ENCODE peak calls at places on chromosome 1, in ten cellular contexts. One of them, this sample, is unnamed.

GRCh38 chr1:60265560-60266535 is 192.3 kb upstream of the C1orf87 start:
- DNase-seq in NCI-H774: no peak
- DNase-seq in germinal center: no peak
- DNase-seq in NCI-H748 treated with DMSO at 0.1 percent for 48 hours: no peak
- DNase-seq in stimulated activated CD8-positive, alpha-beta memory T cell treated with anti-CD3 and anti-CD28 coated beads, Interleukin-2, amount 100 ng/mL, for 48 hours: no peak
- DNase-seq in upper lobe of right lung: no peak
- DNase-seq in left lobe of liver: no peak
- DNase-seq in activated CD8-positive, alpha-beta T cell treated with anti-CD3 and anti-CD28 coated beads for 36 hours: no peak
- DNase-seq in GM10248: no peak
- DNase-seq in WTC11: no peak
- DNase-seq in this sample: no peak

GRCh38 chr1:45346473-45346872 is 6.2 kb upstream of the MUTYH start:
- DNase-seq in NCI-H774: no peak
- DNase-seq in germinal center: no peak
- DNase-seq in NCI-H748 treated with DMSO at 0.1 percent for 48 hours: no peak
- DNase-seq in stimulated activated CD8-positive, alpha-beta memory T cell treated with anti-CD3 and anti-CD28 coated beads, Interleukin-2, amount 100 ng/mL, for 48 hours: no peak
- DNase-seq in upper lobe of right lung: no peak
- DNase-seq in left lobe of liver: no peak
- DNase-seq in activated CD8-positive, alpha-beta T cell treated with anti-CD3 and anti-CD28 coated beads for 36 hours: no peak
- DNase-seq in GM10248: no peak
- DNase-seq in WTC11: no peak
- DNase-seq in this sample: no peak

GRCh38 chr1:109782927-109783326 is 19.2 kb upstream of the EPS8L3 start:
- DNase-seq in NCI-H774: no peak
- DNase-seq in germinal center: no peak
- DNase-seq in NCI-H748 treated with DMSO at 0.1 percent for 48 hours: no peak
- DNase-seq in stimulated activated CD8-positive, alpha-beta memory T cell treated with anti-CD3 and anti-CD28 coated beads, Interleukin-2, amount 100 ng/mL, for 48 hours: no peak
- DNase-seq in upper lobe of right lung: peak; percentile 60
- DNase-seq in left lobe of liver: no peak
- DNase-seq in activated CD8-positive, alpha-beta T cell treated with anti-CD3 and anti-CD28 coated beads for 36 hours: no peak
- DNase-seq in GM10248: no peak
- DNase-seq in WTC11: no peak
- DNase-seq in this sample: no peak

GRCh38 chr1:90443340-90443739 is 273.8 kb downstream of the BARHL2 start:
- DNase-seq in NCI-H774: no peak
- DNase-seq in germinal center: no peak
- DNase-seq in NCI-H748 treated with DMSO at 0.1 percent for 48 hours: no peak
- DNase-seq in stimulated activated CD8-positive, alpha-beta memory T cell treated with anti-CD3 and anti-CD28 coated beads, Interleukin-2, amount 100 ng/mL, for 48 hours: no peak
- DNase-seq in upper lobe of right lung: no peak
- DNase-seq in left lobe of liver: no peak
- DNase-seq in activated CD8-positive, alpha-beta T cell treated with anti-CD3 and anti-CD28 coated beads for 36 hours: no peak
- DNase-seq in GM10248: no peak
- DNase-seq in WTC11: no peak
- DNase-seq in this sample: no peak

GRCh38 chr1:243256590-243256989 is 749 bp downstream of the SDCCAG8 start:
- DNase-seq in NCI-H774: no peak
- DNase-seq in germinal center: no peak
- DNase-seq in NCI-H748 treated with DMSO at 0.1 percent for 48 hours: no peak
- DNase-seq in stimulated activated CD8-positive, alpha-beta memory T cell treated with anti-CD3 and anti-CD28 coated beads, Interleukin-2, amount 100 ng/mL, for 48 hours: no peak
- DNase-seq in upper lobe of right lung: no peak
- DNase-seq in left lobe of liver: no peak
- DNase-seq in activated CD8-positive, alpha-beta T cell treated with anti-CD3 and anti-CD28 coated beads for 36 hours: peak; percentile 7
- DNase-seq in GM10248: no peak
- DNase-seq in WTC11: no peak
- DNase-seq in this sample: no peak

GRCh38 chr1:173020138-173020742 is 30.5 kb downstream of the TNFSF18 start:
- DNase-seq in NCI-H774: no peak
- DNase-seq in germinal center: peak; percentile 7
- DNase-seq in NCI-H748 treated with DMSO at 0.1 percent for 48 hours: no peak
- DNase-seq in stimulated activated CD8-positive, alpha-beta memory T cell treated with anti-CD3 and anti-CD28 coated beads, Interleukin-2, amount 100 ng/mL, for 48 hours: no peak
- DNase-seq in upper lobe of right lung: no peak
- DNase-seq in left lobe of liver: no peak
- DNase-seq in activated CD8-positive, alpha-beta T cell treated with anti-CD3 and anti-CD28 coated beads for 36 hours: no peak
- DNase-seq in GM10248: peak; percentile 32
- DNase-seq in WTC11: no peak
- DNase-seq in this sample: no peak

GRCh38 chr1:16006552-16007485 is 2.8 kb downstream of the SRARP start:
- DNase-seq in NCI-H774: no peak
- DNase-seq in germinal center: no peak
- DNase-seq in NCI-H748 treated with DMSO at 0.1 percent for 48 hours: no peak
- DNase-seq in stimulated activated CD8-positive, alpha-beta memory T cell treated with anti-CD3 and anti-CD28 coated beads, Interleukin-2, amount 100 ng/mL, for 48 hours: no peak
- DNase-seq in upper lobe of right lung: no peak
- DNase-seq in left lobe of liver: no peak
- DNase-seq in activated CD8-positive, alpha-beta T cell treated with anti-CD3 and anti-CD28 coated beads for 36 hours: peak; percentile 43
- DNase-seq in GM10248: peak; percentile 61
- DNase-seq in WTC11: no peak
- DNase-seq in this sample: no peak

GRCh38 chr1:28517649-28517999 is 11.8 kb downstream of the RCC1 start:
- DNase-seq in NCI-H774: no peak
- DNase-seq in germinal center: no peak
- DNase-seq in NCI-H748 treated with DMSO at 0.1 percent for 48 hours: no peak
- DNase-seq in stimulated activated CD8-positive, alpha-beta memory T cell treated with anti-CD3 and anti-CD28 coated beads, Interleukin-2, amount 100 ng/mL, for 48 hours: no peak
- DNase-seq in upper lobe of right lung: no peak
- DNase-seq in left lobe of liver: no peak
- DNase-seq in activated CD8-positive, alpha-beta T cell treated with anti-CD3 and anti-CD28 coated beads for 36 hours: no peak
- DNase-seq in GM10248: no peak
- DNase-seq in WTC11: no peak
- DNase-seq in this sample: no peak

GRCh38 chr1:95041491-95042165 is 31.1 kb downstream of the ALG14 start:
- DNase-seq in NCI-H774: peak; percentile 16
- DNase-seq in germinal center: peak; percentile 12
- DNase-seq in NCI-H748 treated with DMSO at 0.1 percent for 48 hours: peak; percentile 13
- DNase-seq in stimulated activated CD8-positive, alpha-beta memory T cell treated with anti-CD3 and anti-CD28 coated beads, Interleukin-2, amount 100 ng/mL, for 48 hours: no peak
- DNase-seq in upper lobe of right lung: no peak
- DNase-seq in left lobe of liver: peak; percentile 57
- DNase-seq in activated CD8-positive, alpha-beta T cell treated with anti-CD3 and anti-CD28 coated beads for 36 hours: peak; percentile 13
- DNase-seq in GM10248: peak; percentile 43
- DNase-seq in WTC11: no peak
- DNase-seq in this sample: peak; percentile 85

GRCh38 chr1:235675152-235675890 is 25.7 kb upstream of the GNG4 start:
- DNase-seq in NCI-H774: no peak
- DNase-seq in germinal center: no peak
- DNase-seq in NCI-H748 treated with DMSO at 0.1 percent for 48 hours: peak; percentile 29
- DNase-seq in stimulated activated CD8-positive, alpha-beta memory T cell treated with anti-CD3 and anti-CD28 coated beads, Interleukin-2, amount 100 ng/mL, for 48 hours: no peak
- DNase-seq in upper lobe of right lung: no peak
- DNase-seq in left lobe of liver: no peak
- DNase-seq in activated CD8-positive, alpha-beta T cell treated with anti-CD3 and anti-CD28 coated beads for 36 hours: no peak
- DNase-seq in GM10248: no peak
- DNase-seq in WTC11: no peak
- DNase-seq in this sample: no peak

GRCh38 chr1:174158767-174159252 is 510 bp upstream of the RABGAP1L start:
- DNase-seq in NCI-H774: peak; percentile 46
- DNase-seq in germinal center: peak; percentile 18
- DNase-seq in NCI-H748 treated with DMSO at 0.1 percent for 48 hours: peak; percentile 82
- DNase-seq in stimulated activated CD8-positive, alpha-beta memory T cell treated with anti-CD3 and anti-CD28 coated beads, Interleukin-2, amount 100 ng/mL, for 48 hours: no peak
- DNase-seq in upper lobe of right lung: no peak
- DNase-seq in left lobe of liver: no peak
- DNase-seq in activated CD8-positive, alpha-beta T cell treated with anti-CD3 and anti-CD28 coated beads for 36 hours: peak; percentile 42
- DNase-seq in GM10248: no peak
- DNase-seq in WTC11: no peak
- DNase-seq in this sample: no peak

GRCh38 chr1:56872597-56872996 is 18.0 kb downstream of the C8A start:
- DNase-seq in NCI-H774: no peak
- DNase-seq in germinal center: no peak
- DNase-seq in NCI-H748 treated with DMSO at 0.1 percent for 48 hours: no peak
- DNase-seq in stimulated activated CD8-positive, alpha-beta memory T cell treated with anti-CD3 and anti-CD28 coated beads, Interleukin-2, amount 100 ng/mL, for 48 hours: no peak
- DNase-seq in upper lobe of right lung: no peak
- DNase-seq in left lobe of liver: no peak
- DNase-seq in activated CD8-positive, alpha-beta T cell treated with anti-CD3 and anti-CD28 coated beads for 36 hours: no peak
- DNase-seq in GM10248: no peak
- DNase-seq in WTC11: no peak
- DNase-seq in this sample: no peak

GRCh38 chr1:164575356-164575755 is 16.4 kb downstream of the PBX1 start:
- DNase-seq in NCI-H774: no peak
- DNase-seq in germinal center: no peak
- DNase-seq in NCI-H748 treated with DMSO at 0.1 percent for 48 hours: no peak
- DNase-seq in stimulated activated CD8-positive, alpha-beta memory T cell treated with anti-CD3 and anti-CD28 coated beads, Interleukin-2, amount 100 ng/mL, for 48 hours: no peak
- DNase-seq in upper lobe of right lung: no peak
- DNase-seq in left lobe of liver: no peak
- DNase-seq in activated CD8-positive, alpha-beta T cell treated with anti-CD3 and anti-CD28 coated beads for 36 hours: no peak
- DNase-seq in GM10248: no peak
- DNase-seq in WTC11: no peak
- DNase-seq in this sample: no peak

GRCh38 chr1:161122967-161123366 is 5.1 kb downstream of the NIT1 start:
- DNase-seq in NCI-H774: no peak
- DNase-seq in germinal center: no peak
- DNase-seq in NCI-H748 treated with DMSO at 0.1 percent for 48 hours: no peak
- DNase-seq in stimulated activated CD8-positive, alpha-beta memory T cell treated with anti-CD3 and anti-CD28 coated beads, Interleukin-2, amount 100 ng/mL, for 48 hours: no peak
- DNase-seq in upper lobe of right lung: peak; percentile 69
- DNase-seq in left lobe of liver: no peak
- DNase-seq in activated CD8-positive, alpha-beta T cell treated with anti-CD3 and anti-CD28 coated beads for 36 hours: no peak
- DNase-seq in GM10248: no peak
- DNase-seq in WTC11: no peak
- DNase-seq in this sample: no peak

GRCh38 chr1:29478046-29478791 is 241.9 kb downstream of the PTPRU start:
- DNase-seq in NCI-H774: no peak
- DNase-seq in germinal center: no peak
- DNase-seq in NCI-H748 treated with DMSO at 0.1 percent for 48 hours: no peak
- DNase-seq in stimulated activated CD8-positive, alpha-beta memory T cell treated with anti-CD3 and anti-CD28 coated beads, Interleukin-2, amount 100 ng/mL, for 48 hours: no peak
- DNase-seq in upper lobe of right lung: no peak
- DNase-seq in left lobe of liver: no peak
- DNase-seq in activated CD8-positive, alpha-beta T cell treated with anti-CD3 and anti-CD28 coated beads for 36 hours: no peak
- DNase-seq in GM10248: no peak
- DNase-seq in WTC11: peak; percentile 70
- DNase-seq in this sample: peak; percentile 80

This sample was measured in osteocyte.